ENCODE peak calls at places on chromosomes 1 and 21, in seven cellular contexts. J is heart right ventricle, O is AG09309, F is ELR, V is myocyte, C is activated gamma-delta T cell treated with Interleukin-2 at 50 U/mL for 16 hours, G is activated T-cell treated with anti-CD3 and anti-CD28 coated beads for 1 hour. D is an unnamed sample.
A peak's percentile ranks its signal among the peaks of the same experiment; 100 is the strongest.

GRCh38 chr1:223876643-223877042 is 30.9 kb upstream of the TP53BP2 start:
- DNase-seq in F (no peak), V (no peak), C (no peak), J (no peak), G (no peak), O (no peak), D (no peak)

GRCh38 chr1:26290416-26291261 is 10.8 kb downstream of the SH3BGRL3 start:
- DNase-seq in V (peak; percentile 2), J (no peak), G (no peak), F (no peak), C (no peak), O (no peak), D (no peak)

GRCh38 chr1:206111528-206111927 is 5.7 kb downstream of the AVPR1B start:
- DNase-seq in J (no peak), G (no peak), O (no peak), C (no peak), V (no peak), F (no peak), D (peak; percentile 82)

GRCh38 chr1:33228935-33229487 is 27.3 kb upstream of the ZNF362 start:
- DNase-seq in J (peak; percentile 80), V (peak; percentile 90), O (peak; percentile 89), F (peak; percentile 51), G (no peak), C (no peak), D (peak; percentile 89)

GRCh38 chr1:222256058-222256457 is 291.8 kb downstream of the HHIPL2 start:
- DNase-seq in C (no peak), F (no peak), J (no peak), V (no peak), G (no peak), O (no peak), D (no peak)

GRCh38 chr1:194043984-194044755 is 857.8 kb upstream of the B3GALT2 start:
- DNase-seq in F (peak; percentile 44), O (no peak), C (no peak), G (no peak), J (no peak), V (no peak), D (peak; percentile 54)

GRCh38 chr1:169466259-169467230 is 19.2 kb downstream of the SLC19A2 start:
- DNase-seq in J (no peak), V (peak; percentile 47), F (peak; percentile 56), G (no peak), C (no peak), O (peak; percentile 14), D (peak; percentile 58)

GRCh38 chr1:175448467-175448866 is 255.9 kb upstream of the KIAA0040 start:
- DNase-seq in C (no peak), V (no peak), F (no peak), J (no peak), G (no peak), O (no peak), D (no peak)

GRCh38 chr21:15289896-15290841 is 225.4 kb upstream of the NRIP1 start:
- DNase-seq in O (no peak), C (peak; percentile 4), J (peak; percentile 19), V (peak; percentile 29), F (no peak), G (no peak), D (no peak)

GRCh38 chr1:244074559-244075171 is 23.6 kb downstream of the ZBTB18 start:
- DNase-seq in V (no peak), F (no peak), J (no peak), O (no peak), C (peak; percentile 66), G (peak; percentile 50), D (no peak)